ENCODE peak calls at places on chromosomes 4 and X, in ten cellular contexts. F is NCI-H1417 treated with DMSO at 0.1 percent for 48 hours; E is HEK293T; W is sciatic nerve; S is Daoy; A is GM04504; N is activated CD8-positive, alpha-beta memory T cell treated with anti-CD3 and anti-CD28 coated beads for 4 hours; O is AG04449; J is ELR; P is AG08396. H is an unnamed sample.
A peak's percentile ranks its signal among the peaks of the same experiment; 100 is the strongest.

GRCh38 chr4:14888790-14889189 is 113.5 kb upstream of the CPEB2 start:
- DNase-seq in O (no peak), W (no peak), F (no peak), P (no peak), S (no peak), A (no peak), N (no peak), E (no peak), J (no peak), H (no peak)

GRCh38 chr4:78166582-78166981 is 109.5 kb downstream of the FRAS1 start:
- DNase-seq in P (no peak), S (peak; percentile 31), E (no peak), W (no peak), A (no peak), J (no peak), O (no peak), N (no peak), F (no peak), H (no peak)

GRCh38 chr4:153023692-153024394 is 87.7 kb downstream of the FHDC1 start:
- DNase-seq in P (no peak), O (no peak), S (no peak), W (no peak), N (no peak), J (no peak), E (no peak), F (no peak), A (no peak), H (no peak)

GRCh38 chr4:70425306-70425705 is 27.6 kb downstream of the OPRPN start:
- DNase-seq in S (no peak), N (no peak), J (no peak), F (no peak), E (no peak), P (no peak), O (no peak), W (no peak), A (no peak), H (no peak)

GRCh38 chrX:1466232-1466661 is 13.5 kb upstream of the ASMTL start:
- DNase-seq in W (no peak), A (no peak), F (no peak), J (no peak), E (no peak), O (no peak), S (no peak), N (no peak), P (no peak), H (no peak)

GRCh38 chrX:25755179-25755578 is 383.0 kb upstream of the MAGEB18 start:
- DNase-seq in N (no peak), J (no peak), W (no peak), F (no peak), O (no peak), S (no peak), A (no peak), P (no peak), E (no peak), H (no peak)

GRCh38 chr4:126777649-126778048 is 855.1 kb upstream of the INTU start:
- DNase-seq in W (no peak), S (peak; percentile 12), J (peak; percentile 80), O (no peak), N (no peak), F (no peak), E (no peak), P (peak; percentile 69), A (peak; percentile 64), H (no peak)

GRCh38 chr4:1096841-1097240 is 16.5 kb downstream of the RNF212 start:
- DNase-seq in P (no peak), S (no peak), E (no peak), W (no peak), N (no peak), J (no peak), F (no peak), A (no peak), O (no peak), H (no peak)

GRCh38 chrX:126137899-126138298 is 28.2 kb downstream of the DCAF12L2 start:
- DNase-seq in N (no peak), J (no peak), E (peak; percentile 17), P (no peak), W (no peak), S (no peak), F (no peak), A (no peak), O (no peak), H (no peak)

GRCh38 chr4:148735432-148736155 is 293.4 kb upstream of the NR3C2 start:
- DNase-seq in F (no peak), E (no peak), S (no peak), N (no peak), P (no peak), J (no peak), A (no peak), W (no peak), O (no peak), H (no peak)

GRCh38 chr4:30839583-30840520 is 119.7 kb downstream of the PCDH7 start:
- DNase-seq in F (no peak), A (no peak), P (no peak), O (no peak), S (peak; percentile 7), E (no peak), J (peak; percentile 64), N (no peak), W (no peak), H (no peak)

GRCh38 chr4:111283066-111283677 is 660.3 kb upstream of the PITX2 start:
- DNase-seq in A (peak; percentile 9), W (no peak), P (peak; percentile 43), E (peak; percentile 60), F (peak; percentile 3), N (no peak), J (peak; percentile 63), S (peak; percentile 26), O (no peak), H (no peak)

GRCh38 chrX:132665676-132666075 is 176.8 kb upstream of the MBNL3 start:
- DNase-seq in S (no peak), J (no peak), F (no peak), P (no peak), N (no peak), A (no peak), O (no peak), E (no peak), W (no peak), H (no peak)

GRCh38 chr4:16072168-16072567 is 11.7 kb downstream of the PROM1 start:
- DNase-seq in E (no peak), W (no peak), S (no peak), N (no peak), J (no peak), O (no peak), F (no peak), P (no peak), A (no peak), H (no peak)

GRCh38 chr4:48343531-48343930 is 2.2 kb downstream of the SLAIN2 start:
- DNase-seq in P (no peak), A (no peak), S (no peak), O (no peak), N (no peak), W (no peak), E (no peak), J (peak; percentile 47), F (no peak), H (no peak)

GRCh38 chr4:8308856-8309771 is 39.6 kb downstream of the HTRA3 start:
- DNase-seq in W (peak; percentile 66), N (no peak), S (no peak), A (no peak), F (no peak), E (no peak), J (no peak), O (no peak), P (no peak), H (peak; percentile 88)

GRCh38 chr4:116501954-116502353 is 583.4 kb downstream of the TRAM1L1 start:
- DNase-seq in A (no peak), W (no peak), J (peak; percentile 34), F (no peak), E (peak; percentile 5), S (peak; percentile 20), O (no peak), N (no peak), P (no peak), H (no peak)

GRCh38 chrX:153411255-153411987 is at the start of gene ZFP92:
- DNase-seq in N (no peak), P (peak; percentile 44), E (no peak), J (peak; percentile 24), O (no peak), F (no peak), W (no peak), A (no peak), S (peak; percentile 51), H (peak; percentile 34)

GRCh38 chr4:54683616-54684346 is 26.0 kb downstream of the KIT start:
- DNase-seq in E (no peak), P (no peak), N (peak; percentile 18), A (no peak), O (no peak), J (peak; percentile 31), S (no peak), W (no peak), F (no peak), H (no peak)

GRCh38 chr4:167117273-167117672 is 117.0 kb downstream of the SPOCK3 start:
- DNase-seq in J (no peak), N (no peak), E (no peak), W (no peak), A (no peak), S (no peak), P (no peak), F (no peak), O (no peak), H (no peak)

GRCh38 chr4:153220709-153221367 is 16.6 kb downstream of the TRIM2 start:
- DNase-seq in A (no peak), E (no peak), F (no peak), N (no peak), W (no peak), S (no peak), P (no peak), J (no peak), O (no peak), H (no peak)

GRCh38 chrX:74890676-74891430 is 34.4 kb downstream of the NEXMIF start:
- DNase-seq in F (no peak), W (no peak), S (no peak), P (no peak), A (no peak), E (no peak), N (no peak), J (no peak), O (no peak), H (no peak)

GRCh38 chr4:84146300-84146942 is 352.7 kb downstream of the NKX6-1 start:
- DNase-seq in O (no peak), P (no peak), F (no peak), A (no peak), E (no peak), S (no peak), W (no peak), J (no peak), N (no peak), H (no peak)

GRCh38 chrX:118780915-118781314 is 42.7 kb upstream of the ZCCHC12 start:
- DNase-seq in A (no peak), O (no peak), P (no peak), N (no peak), F (no peak), S (no peak), E (no peak), J (no peak), W (no peak), H (no peak)

GRCh38 chrX:148043456-148043855 is 62.3 kb downstream of the FMR1NB start:
- DNase-seq in J (peak; percentile 5), F (no peak), A (peak; percentile 9), W (no peak), N (no peak), O (no peak), S (peak; percentile 68), P (no peak), E (no peak), H (no peak)

GRCh38 chr4:121594796-121595526 is 101.8 kb downstream of the ANXA5 start:
- DNase-seq in P (peak; percentile 5), E (no peak), N (no peak), J (peak; percentile 55), W (no peak), O (no peak), A (peak; percentile 21), S (peak; percentile 19), F (no peak), H (no peak)

H was measured in ovary.